ENCODE peak calls at places on chromosomes 5 and 9, in six cellular contexts. P is HepG2, S is K562, M is A549, D is endothelial cell of umbilical vein, A is GM12878. W is an unnamed sample.
A peak's percentile ranks its signal among the peaks of the same experiment; 100 is the strongest.

GRCh38 chr9:93268551-93269314 is 84.8 kb downstream of the WNK2 start:
- DNase-seq in P (no peak), S (no peak), M (no peak), D (no peak), A (no peak), W (no peak)

GRCh38 chr5:57338068-57338848 is 144.4 kb downstream of the ACTBL2 start:
- DNase-seq in P (peak; percentile 71), S (peak; percentile 32), M (peak; percentile 74), D (peak; percentile 36), A (no peak), W (peak; percentile 58)

GRCh38 chr9:37593877-37594448 is 1.6 kb upstream of the TOMM5 start:
- DNase-seq in P (no peak), S (no peak), M (no peak), D (no peak), A (no peak), W (no peak)

GRCh38 chr5:173572431-173573125 is 43.9 kb downstream of the BOD1 start:
- DNase-seq in P (no peak), S (no peak), M (no peak), D (no peak), A (no peak), W (no peak)

GRCh38 chr5:1919750-1920149 is 37.0 kb upstream of the IRX4 start:
- DNase-seq in P (no peak), S (no peak), M (no peak), D (no peak), A (no peak), W (no peak)

GRCh38 chr9:77848428-77848827 is 183.2 kb downstream of the GNAQ start:
- DNase-seq in P (no peak), S (no peak), M (no peak), D (peak; percentile 20), A (no peak), W (no peak)

GRCh38 chr9:2285411-2285810 is 270.3 kb downstream of the SMARCA2 start:
- DNase-seq in P (no peak), S (no peak), M (no peak), D (no peak), A (no peak), W (no peak)

GRCh38 chr9:37200572-37201005 is 80.2 kb downstream of the ZCCHC7 start:
- DNase-seq in P (no peak), S (peak; percentile 50), M (no peak), D (peak; percentile 86), A (no peak), W (peak; percentile 67)

GRCh38 chr5:125756456-125756855 is 666.8 kb upstream of the GRAMD2B start:
- DNase-seq in P (no peak), S (no peak), M (no peak), D (no peak), A (no peak), W (no peak)

GRCh38 chr9:137454506-137455360 is 4.4 kb downstream of the NSMF start:
- DNase-seq in P (peak; percentile 84), S (no peak), M (no peak), D (peak; percentile 10), A (no peak), W (no peak)

GRCh38 chr9:32430720-32431119 is 46.3 kb downstream of the ACO1 start:
- DNase-seq in P (no peak), S (no peak), M (no peak), D (peak; percentile 73), A (no peak), W (no peak)

GRCh38 chr5:141875795-141876627 is 2.2 kb downstream of the PCDH1 start:
- DNase-seq in P (no peak), S (peak; percentile 78), M (no peak), D (peak; percentile 55), A (no peak), W (no peak)

GRCh38 chr5:67516959-67517358 is 320.4 kb upstream of the CD180 start:
- DNase-seq in P (no peak), S (no peak), M (peak; percentile 12), D (peak; percentile 5), A (no peak), W (no peak)

GRCh38 chr5:7850533-7851239 is at the start of gene CFAP90:
- DNase-seq in P (peak; percentile 49), S (no peak), M (peak; percentile 43), D (peak; percentile 40), A (no peak), W (no peak)
- TF ChIP-seq MYC in P (no peak), S (no peak), M (no peak), D (no peak), A (no peak), W (no peak)

GRCh38 chr9:132804576-132805295 is 73.3 kb downstream of the AK8 start:
- DNase-seq in P (no peak), S (no peak), M (no peak), D (no peak), A (no peak), W (no peak)

GRCh38 chr9:132808645-132809044 is 69.4 kb downstream of the AK8 start:
- DNase-seq in P (no peak), S (no peak), M (no peak), D (no peak), A (no peak), W (no peak)

GRCh38 chr9:132809677-132810076 is 68.4 kb downstream of the AK8 start:
- DNase-seq in P (no peak), S (no peak), M (no peak), D (no peak), A (no peak), W (no peak)

GRCh38 chr9:132806723-132807421 is 71.2 kb downstream of the AK8 start:
- DNase-seq in P (no peak), S (no peak), M (no peak), D (no peak), A (no peak), W (no peak)

GRCh38 chr9:132806306-132806705 is 71.8 kb downstream of the AK8 start:
- DNase-seq in P (no peak), S (no peak), M (no peak), D (no peak), A (no peak), W (no peak)
- TF ChIP-seq MAX in P (no peak), S (no peak), M (no peak), D (no peak), A (no peak), W (no peak)

GRCh38 chr5:88761269-88761880 is 121.6 kb downstream of the MEF2C start:
- DNase-seq in P (no peak), S (no peak), M (no peak), D (no peak), A (no peak), W (no peak)
- TF ChIP-seq MYC in P (no peak), S (no peak), M (no peak), D (no peak), A (no peak), W (no peak)

DNA sequence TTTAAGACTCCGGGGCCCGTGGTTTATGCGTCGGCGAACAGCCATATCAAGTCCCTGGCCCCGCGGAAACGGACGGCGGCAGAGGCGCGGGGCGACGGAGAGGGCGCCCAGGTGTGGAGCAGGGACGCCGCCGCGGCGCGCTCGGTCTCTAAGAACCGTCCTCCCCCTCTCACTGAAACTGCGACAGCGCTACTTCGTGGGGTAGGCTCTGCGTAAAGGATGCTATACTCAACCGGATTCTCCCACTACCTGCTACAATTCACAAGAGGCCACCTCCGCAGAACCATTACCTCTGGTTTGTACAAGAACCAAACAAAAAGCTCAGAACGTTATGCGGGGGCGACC is 404 bp downstream of the MRNIP start:
- DNase-seq in P (peak; percentile 17), S (peak; percentile 54), M (no peak), D (no peak), A (peak; percentile 7), W (peak; percentile 57)
- TF ChIP-seq MAX in P (no peak), S (no peak), M (no peak), D (no peak), A (no peak), W (no peak)

DNA sequence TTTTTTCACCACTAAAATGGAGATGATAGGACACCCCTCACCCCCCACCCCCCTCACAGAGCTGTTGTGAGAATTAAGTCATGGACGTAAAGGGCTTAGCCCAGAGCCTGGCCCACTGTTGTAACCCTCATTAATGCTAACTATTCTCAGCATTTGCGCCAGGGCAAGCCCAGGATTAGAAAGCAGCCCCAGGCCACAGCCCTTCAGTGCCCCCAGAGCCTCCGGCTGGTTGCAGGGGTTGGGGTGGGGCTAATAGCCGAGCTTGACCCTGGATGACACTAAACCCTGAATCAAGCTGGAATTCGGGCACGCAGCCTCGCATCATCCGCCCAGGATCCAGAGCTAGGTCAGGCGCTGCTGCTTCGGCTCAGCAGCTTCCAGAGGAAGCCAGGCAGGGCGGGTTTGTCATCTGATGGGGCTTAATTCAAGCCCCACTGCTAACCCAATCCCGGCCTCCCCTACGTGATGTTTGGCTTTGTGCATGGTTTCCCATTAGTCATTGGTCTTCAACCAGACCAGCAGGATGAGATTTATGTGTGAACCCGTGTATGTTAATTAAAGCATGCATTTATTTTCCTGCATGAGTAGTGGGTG is 1.2 kb upstream of the MEGF9 start:
- DNase-seq in P (no peak), S (no peak), M (peak; percentile 56), D (peak; percentile 52), A (no peak), W (no peak)
- TF ChIP-seq MYC in P (no peak), S (no peak), M (no peak), D (no peak), A (no peak), W (no peak)

DNA sequence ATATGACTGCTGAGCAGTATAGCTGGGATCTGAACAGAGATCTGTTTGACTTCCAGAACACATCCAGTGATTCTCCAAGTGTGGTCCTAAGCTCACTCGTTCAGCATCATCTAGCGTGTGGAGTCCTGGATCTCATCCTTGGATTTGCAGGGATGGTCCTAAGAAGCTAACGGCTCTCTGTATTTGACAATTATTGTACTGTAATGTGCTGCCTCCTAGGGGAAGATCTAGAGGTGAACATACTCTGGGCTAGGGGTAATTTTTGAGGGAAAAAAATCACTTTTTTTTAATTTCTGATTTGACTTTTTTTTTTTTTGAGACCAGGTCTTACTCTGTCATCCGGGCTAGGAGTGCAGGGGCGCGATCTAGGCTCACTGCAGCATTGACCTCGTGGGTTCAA is 1.5 kb downstream of the SLC26A2 start:
- DNase-seq in P (peak; percentile 39), S (peak; percentile 43), M (peak; percentile 80), D (peak; percentile 64), A (no peak), W (peak; percentile 55)
- TF ChIP-seq MAX in P (no peak), S (no peak), M (no peak), D (no peak), A (no peak), W (no peak)

GRCh38 chr9:116308070-116308469 is 154.5 kb downstream of the PAPPA start:
- DNase-seq in P (no peak), S (no peak), M (no peak), D (no peak), A (no peak), W (no peak)
- TF ChIP-seq MYC in P (no peak), S (no peak), M (no peak), D (no peak), A (no peak), W (no peak)